ENCODE peak calls at places on chromosome 1, in four cellular contexts. One of them, this sample, is unnamed.

GRCh38 chr1:24275510-24275909 is 43.6 kb upstream of the GRHL3 start:
- DNase-seq in heart right ventricle: no peak
- DNase-seq in uterus: no peak
- DNase-seq in mesenchymal stem cell: no peak
- DNase-seq in this sample: no peak

GRCh38 chr1:226653311-226653921 is 85.7 kb downstream of the ITPKB start:
- DNase-seq in uterus: no peak
- DNase-seq in heart right ventricle: no peak
- DNase-seq in mesenchymal stem cell: no peak
- DNase-seq in this sample: peak

GRCh38 chr1:9250586-9251381 is 16.2 kb downstream of the H6PD start:
- DNase-seq in heart right ventricle: no peak
- DNase-seq in uterus: no peak
- DNase-seq in mesenchymal stem cell: no peak
- DNase-seq in this sample: peak

GRCh38 chr1:234616644-234617043 is 6.7 kb upstream of the IRF2BP2 start:
- DNase-seq in uterus: no peak
- DNase-seq in mesenchymal stem cell: no peak
- DNase-seq in heart right ventricle: no peak
- DNase-seq in this sample: no peak

GRCh38 chr1:234602334-234603220 is 7.4 kb downstream of the IRF2BP2 start:
- DNase-seq in uterus: no peak
- DNase-seq in heart right ventricle: no peak
- DNase-seq in mesenchymal stem cell: peak
- DNase-seq in this sample: no peak

GRCh38 chr1:17611991-17612390 is 72.5 kb downstream of the ARHGEF10L start:
- DNase-seq in heart right ventricle: no peak
- DNase-seq in uterus: no peak
- DNase-seq in mesenchymal stem cell: peak
- DNase-seq in this sample: no peak

GRCh38 chr1:196302420-196302819 is 305.8 kb downstream of the KCNT2 start:
- DNase-seq in uterus: no peak
- DNase-seq in mesenchymal stem cell: no peak
- DNase-seq in heart right ventricle: no peak
- DNase-seq in this sample: no peak

GRCh38 chr1:237309595-237310118 is 267.7 kb downstream of the RYR2 start:
- DNase-seq in mesenchymal stem cell: no peak
- DNase-seq in heart right ventricle: no peak
- DNase-seq in uterus: no peak
- DNase-seq in this sample: peak

GRCh38 chr1:172960019-172960418 is 90.7 kb downstream of the TNFSF18 start:
- DNase-seq in uterus: no peak
- DNase-seq in mesenchymal stem cell: no peak
- DNase-seq in heart right ventricle: no peak
- DNase-seq in this sample: no peak

GRCh38 chr1:213231795-213232231 is 180.8 kb downstream of the RPS6KC1 start:
- DNase-seq in heart right ventricle: no peak
- DNase-seq in mesenchymal stem cell: peak
- DNase-seq in uterus: no peak
- DNase-seq in this sample: no peak

GRCh38 chr1:235083589-235084323 is 44.9 kb downstream of the TOMM20 start:
- DNase-seq in uterus: peak
- DNase-seq in mesenchymal stem cell: peak
- DNase-seq in heart right ventricle: peak
- DNase-seq in this sample: peak

GRCh38 chr1:20883766-20884165 is 96.7 kb upstream of the HP1BP3 start:
- DNase-seq in uterus: no peak
- DNase-seq in heart right ventricle: no peak
- DNase-seq in mesenchymal stem cell: no peak
- DNase-seq in this sample: no peak

GRCh38 chr1:232222614-232223013 is 407.3 kb downstream of the SIPA1L2 start:
- DNase-seq in heart right ventricle: no peak
- DNase-seq in uterus: no peak
- DNase-seq in mesenchymal stem cell: no peak
- DNase-seq in this sample: no peak

GRCh38 chr1:53197301-53198205 is 929 bp downstream of the CPT2 start:
- DNase-seq in uterus: no peak
- DNase-seq in heart right ventricle: no peak
- DNase-seq in mesenchymal stem cell: peak
- DNase-seq in this sample: no peak

GRCh38 chr1:53198241-53198651 is 1.6 kb downstream of the CPT2 start:
- DNase-seq in heart right ventricle: no peak
- DNase-seq in mesenchymal stem cell: peak
- DNase-seq in uterus: no peak
- DNase-seq in this sample: no peak

GRCh38 chr1:53195211-53195909 is 1.3 kb upstream of the CPT2 start:
- DNase-seq in mesenchymal stem cell: no peak
- DNase-seq in uterus: no peak
- DNase-seq in heart right ventricle: no peak
- DNase-seq in this sample: no peak

GRCh38 chr1:53196485-53197271 is at the start of gene CPT2:
- DNase-seq in mesenchymal stem cell: peak
- DNase-seq in heart right ventricle: peak
- DNase-seq in uterus: peak
- DNase-seq in this sample: peak

DNA sequence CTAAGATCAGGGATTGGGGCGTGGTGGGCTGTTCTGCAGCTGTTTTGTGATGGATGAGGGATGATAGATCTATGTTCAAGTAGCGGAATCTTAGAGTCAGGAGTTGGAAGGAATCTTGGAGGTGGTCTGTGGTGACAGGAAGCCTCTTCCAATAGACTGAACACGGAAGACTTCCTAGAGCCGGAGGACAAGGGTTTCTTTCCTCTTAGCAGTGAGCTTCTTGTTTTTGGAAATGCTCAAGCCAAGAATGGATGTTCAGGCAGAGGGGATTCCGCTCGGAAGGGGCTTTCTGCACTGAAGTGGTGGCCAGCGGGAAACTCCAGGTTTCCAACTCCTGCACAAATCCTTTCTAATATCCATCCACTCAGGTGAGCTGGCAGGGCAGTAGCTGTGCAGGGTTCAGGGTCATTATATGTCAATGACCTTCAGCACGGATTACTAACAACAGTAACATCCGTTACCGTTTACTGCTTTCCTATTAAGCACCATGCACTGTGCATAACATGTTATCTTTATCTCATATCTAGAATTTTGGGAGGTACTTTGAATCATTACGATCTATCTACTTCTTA is 625 bp upstream of the CPT2 start:
- DNase-seq in mesenchymal stem cell: no peak
- DNase-seq in uterus: no peak
- DNase-seq in heart right ventricle: no peak
- DNase-seq in this sample: no peak
- H3K4me3 ChIP-seq in mesenchymal stem cell: peak
- H3K4me3 ChIP-seq in uterus: peak
- H3K4me3 ChIP-seq in heart right ventricle: peak
- H3K4me3 ChIP-seq in this sample: peak

GRCh38 chr1:1867164-1867563 is 23.7 kb downstream of the GNB1 start:
- DNase-seq in uterus: no peak
- DNase-seq in heart right ventricle: no peak
- DNase-seq in mesenchymal stem cell: no peak
- DNase-seq in this sample: no peak
- H3K27ac ChIP-seq in uterus: no peak
- H3K27ac ChIP-seq in heart right ventricle: no peak
- H3K27ac ChIP-seq in mesenchymal stem cell: no peak
- H3K27ac ChIP-seq in this sample: no peak

GRCh38 chr1:156574039-156574633 is 1.8 kb upstream of the IQGAP3 start:
- DNase-seq in mesenchymal stem cell: no peak
- DNase-seq in heart right ventricle: no peak
- DNase-seq in uterus: no peak
- DNase-seq in this sample: no peak
- H3K4me3 ChIP-seq in mesenchymal stem cell: no peak
- H3K4me3 ChIP-seq in heart right ventricle: no peak
- H3K4me3 ChIP-seq in uterus: no peak
- H3K4me3 ChIP-seq in this sample: no peak

DNA sequence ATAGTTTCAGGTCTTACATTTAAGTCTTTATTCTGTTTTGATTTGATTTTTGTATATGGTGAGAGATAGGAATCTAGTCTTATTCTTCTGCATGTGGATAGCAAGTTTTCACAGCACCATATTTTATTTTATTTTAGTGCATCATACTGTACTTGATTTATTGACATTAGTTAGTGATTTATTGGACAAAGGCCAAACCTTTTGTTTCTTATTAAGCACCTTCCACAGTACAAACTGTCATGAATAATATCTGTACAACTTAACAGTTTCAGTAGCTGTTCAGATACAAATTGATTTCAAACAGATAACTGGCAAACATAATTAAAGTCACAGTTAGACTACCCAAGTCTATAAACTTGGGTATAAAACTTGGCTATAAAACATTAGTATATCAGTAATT is 15.8 kb downstream of the CD1D start:
- DNase-seq in heart right ventricle: no peak
- DNase-seq in uterus: no peak
- DNase-seq in mesenchymal stem cell: no peak
- DNase-seq in this sample: no peak
- H3K27ac ChIP-seq in heart right ventricle: no peak
- H3K27ac ChIP-seq in uterus: no peak
- H3K27ac ChIP-seq in mesenchymal stem cell: no peak
- H3K27ac ChIP-seq in this sample: no peak

GRCh38 chr1:243397613-243398321 is 141.9 kb downstream of the SDCCAG8 start:
- DNase-seq in mesenchymal stem cell: no peak
- DNase-seq in uterus: no peak
- DNase-seq in heart right ventricle: no peak
- DNase-seq in this sample: no peak

GRCh38 chr1:243393093-243393492 is 137.3 kb downstream of the SDCCAG8 start:
- DNase-seq in uterus: no peak
- DNase-seq in heart right ventricle: no peak
- DNase-seq in mesenchymal stem cell: no peak
- DNase-seq in this sample: no peak

GRCh38 chr1:243396876-243397275 is 141.0 kb downstream of the SDCCAG8 start:
- DNase-seq in heart right ventricle: no peak
- DNase-seq in mesenchymal stem cell: no peak
- DNase-seq in uterus: no peak
- DNase-seq in this sample: no peak

GRCh38 chr1:243396424-243396823 is 140.6 kb downstream of the SDCCAG8 start:
- DNase-seq in heart right ventricle: no peak
- DNase-seq in mesenchymal stem cell: no peak
- DNase-seq in uterus: no peak
- DNase-seq in this sample: no peak

GRCh38 chr1:243394610-243395490 is 139.0 kb downstream of the SDCCAG8 start:
- DNase-seq in heart right ventricle: no peak
- DNase-seq in mesenchymal stem cell: no peak
- DNase-seq in uterus: no peak
- DNase-seq in this sample: no peak
- H3K4me3 ChIP-seq in heart right ventricle: no peak
- H3K4me3 ChIP-seq in mesenchymal stem cell: no peak
- H3K4me3 ChIP-seq in uterus: no peak
- H3K4me3 ChIP-seq in this sample: no peak

DNA sequence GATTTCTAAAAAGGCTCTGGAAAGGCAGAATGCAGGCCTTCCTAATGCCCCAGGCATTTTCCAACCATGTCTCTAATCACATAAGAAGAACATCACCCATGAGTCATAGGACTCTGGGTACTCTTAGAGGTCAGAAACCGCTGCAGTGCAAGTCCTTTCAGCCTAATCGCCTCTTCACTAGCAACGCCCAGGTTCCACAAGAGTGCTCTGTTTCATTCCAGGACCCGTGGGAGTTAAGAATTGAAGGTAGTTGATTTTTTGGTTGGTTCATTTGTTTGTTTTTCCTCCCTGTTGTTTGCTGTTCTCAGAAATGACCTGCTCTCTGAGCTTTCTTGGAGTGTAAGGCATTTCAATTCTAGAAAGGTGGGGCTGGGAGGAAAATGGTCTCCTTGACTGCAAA is 123.2 kb downstream of the NR5A2 start:
- DNase-seq in heart right ventricle: no peak
- DNase-seq in mesenchymal stem cell: peak
- DNase-seq in uterus: no peak
- DNase-seq in this sample: no peak
- H3K27ac ChIP-seq in heart right ventricle: no peak
- H3K27ac ChIP-seq in mesenchymal stem cell: no peak
- H3K27ac ChIP-seq in uterus: no peak
- H3K27ac ChIP-seq in this sample: no peak

DNA sequence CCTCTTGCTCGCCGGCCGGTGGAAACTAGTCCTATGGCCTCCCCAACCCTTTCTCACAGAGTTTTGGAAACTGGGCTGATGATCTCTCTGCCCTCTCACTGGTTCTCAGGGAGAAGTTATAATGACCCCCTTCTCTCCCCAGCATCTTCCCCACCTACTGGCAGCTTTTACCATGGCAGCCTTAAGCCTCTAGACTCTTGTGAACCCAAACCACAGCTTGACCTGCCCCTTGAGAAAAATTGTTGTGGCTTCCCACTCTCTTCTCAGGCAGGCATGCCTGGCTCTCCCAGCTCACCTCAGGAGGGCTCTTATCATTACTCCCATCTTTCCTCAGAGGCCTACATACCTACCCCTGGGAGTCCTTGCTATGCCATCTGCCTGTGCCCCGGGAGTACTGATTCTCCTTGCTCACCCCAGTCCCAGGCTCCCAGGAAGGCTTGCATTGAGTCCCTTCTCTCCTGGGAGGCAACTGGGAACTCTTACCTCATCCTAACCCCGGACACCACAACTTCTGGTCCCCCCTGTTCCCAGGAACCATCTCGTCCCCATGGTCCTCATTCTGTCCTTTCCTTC is 1.6 kb downstream of the NSUN4 start:
- DNase-seq in uterus: no peak
- DNase-seq in heart right ventricle: no peak
- DNase-seq in mesenchymal stem cell: peak
- DNase-seq in this sample: no peak
- H3K4me3 ChIP-seq in uterus: no peak
- H3K4me3 ChIP-seq in heart right ventricle: no peak
- H3K4me3 ChIP-seq in mesenchymal stem cell: peak
- H3K4me3 ChIP-seq in this sample: no peak

GRCh38 chr1:205444300-205444930 is 11.4 kb downstream of the BLACAT1 start:
- DNase-seq in mesenchymal stem cell: no peak
- DNase-seq in heart right ventricle: no peak
- DNase-seq in uterus: no peak
- DNase-seq in this sample: no peak
- H3K27ac ChIP-seq in mesenchymal stem cell: no peak
- H3K27ac ChIP-seq in heart right ventricle: no peak
- H3K27ac ChIP-seq in uterus: peak
- H3K27ac ChIP-seq in this sample: no peak

GRCh38 chr1:149933208-149933607 is 3.5 kb downstream of the MTMR11 start:
- DNase-seq in mesenchymal stem cell: no peak
- DNase-seq in uterus: no peak
- DNase-seq in heart right ventricle: no peak
- DNase-seq in this sample: no peak

GRCh38 chr1:149936076-149936991 is at the start of gene MTMR11:
- DNase-seq in uterus: peak
- DNase-seq in mesenchymal stem cell: peak
- DNase-seq in heart right ventricle: no peak
- DNase-seq in this sample: no peak

GRCh38 chr1:149936992-149937705 is 470 bp upstream of the MTMR11 start:
- DNase-seq in uterus: no peak
- DNase-seq in heart right ventricle: no peak
- DNase-seq in mesenchymal stem cell: peak
- DNase-seq in this sample: no peak

GRCh38 chr1:149932474-149932873 is 4.2 kb downstream of the MTMR11 start:
- DNase-seq in uterus: no peak
- DNase-seq in mesenchymal stem cell: no peak
- DNase-seq in heart right ventricle: no peak
- DNase-seq in this sample: no peak

DNA sequence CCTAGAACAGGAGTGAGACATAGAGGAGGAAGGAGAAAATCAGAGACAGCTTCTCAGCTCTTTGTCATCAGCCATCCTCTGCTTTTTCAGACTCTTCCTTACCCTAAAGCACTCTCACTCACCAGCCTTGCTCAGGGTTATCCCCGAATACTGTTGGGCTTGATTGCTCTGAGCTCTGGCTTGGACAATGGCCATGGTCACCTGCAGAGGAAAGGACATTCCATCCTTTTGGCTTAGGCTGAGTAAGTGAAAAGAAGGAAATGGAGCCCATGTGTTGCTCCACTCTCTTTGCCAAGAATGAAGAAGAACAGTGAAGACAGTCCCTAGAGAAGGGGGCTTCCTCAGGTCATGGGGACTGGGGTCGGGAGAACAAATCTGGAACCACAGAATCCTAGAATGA is 2.4 kb downstream of the MTMR11 start:
- DNase-seq in mesenchymal stem cell: no peak
- DNase-seq in uterus: no peak
- DNase-seq in heart right ventricle: no peak
- DNase-seq in this sample: no peak
- H3K4me3 ChIP-seq in mesenchymal stem cell: no peak
- H3K4me3 ChIP-seq in uterus: no peak
- H3K4me3 ChIP-seq in heart right ventricle: no peak
- H3K4me3 ChIP-seq in this sample: no peak